ENCODE peak calls at places on chromosome 14, in five cellular contexts. N is posterior vena cava; G is activated CD4-positive, alpha-beta T cell treated with anti-CD3 and anti-CD28 coated beads for 36 hours; P is stimulated activated CD4-positive, alpha-beta T cell treated with anti-CD3 and anti-CD28 coated beads, Interleukin-2, amount 100 ng/mL, for 48 hours; Q is mammary epithelial cell. A is an unnamed sample.

GRCh38 chr14:103398427-103399195 is 13.4 kb downstream of the MARK3 start:
- DNase-seq in N (no peak), G (no peak), P (no peak), Q (no peak), A (no peak)

GRCh38 chr14:29282169-29282568 is 515.6 kb downstream of the FOXG1 start:
- DNase-seq in N (no peak), G (no peak), P (no peak), Q (no peak), A (no peak)

GRCh38 chr14:21042918-21043317 is 756 bp downstream of the RNASE7 start:
- DNase-seq in N (no peak), G (no peak), P (no peak), Q (no peak), A (no peak)

GRCh38 chr14:103562135-103562384 is 397 bp downstream of the BAG5 start:
- DNase-seq in N (peak; percentile 91), G (no peak), P (no peak), Q (no peak), A (no peak)

GRCh38 chr14:91100086-91100485 is 13.8 kb upstream of the DGLUCY start:
- DNase-seq in N (no peak), G (no peak), P (no peak), Q (no peak), A (no peak)

GRCh38 chr14:99004112-99004511 is 267.9 kb downstream of the BCL11B start:
- DNase-seq in N (no peak), G (no peak), P (no peak), Q (no peak), A (no peak)

GRCh38 chr14:23406244-23406643 is 1.8 kb downstream of the MYH6 start:
- DNase-seq in N (no peak), G (no peak), P (no peak), Q (peak; percentile 8), A (no peak)

GRCh38 chr14:74257078-74257987 is 18.1 kb downstream of the VSX2 start:
- DNase-seq in N (no peak), G (peak; percentile 77), P (peak; percentile 74), Q (no peak), A (peak; percentile 69)

GRCh38 chr14:69242311-69243224 is 17.4 kb upstream of the GALNT16 start:
- DNase-seq in N (no peak), G (peak; percentile 70), P (peak; percentile 36), Q (peak; percentile 32), A (peak; percentile 76)

GRCh38 chr14:101400815-101401214 is 160.5 kb upstream of the DIO3 start:
- DNase-seq in N (no peak), G (no peak), P (no peak), Q (no peak), A (no peak)

GRCh38 chr14:99884834-99885648 is 91.8 kb downstream of the EML1 start:
- DNase-seq in N (no peak), G (no peak), P (no peak), Q (peak; percentile 23), A (peak; percentile 62)

GRCh38 chr14:91744068-91744480 is 12.2 kb upstream of the CATSPERB start:
- DNase-seq in N (no peak), G (peak; percentile 32), P (no peak), Q (no peak), A (no peak)

A was measured in hepatic stellate cell.